ENCODE peak calls at places on chromosomes 1 and 21, in five cellular contexts. C is K562, V is astrocyte, Z is cardiac fibroblast, J is fibroblast of the aortic adventitia. U is an unnamed sample.

GRCh38 chr1:9111957-9112356 is 16.9 kb downstream of the GPR157 start:
- DNase-seq in V (no peak), Z (no peak), J (no peak), C (no peak), U (no peak)

GRCh38 chr1:17765444-17766411 is 10.6 kb downstream of the ACTL8 start:
- DNase-seq in V (peak; percentile 94), J (peak; percentile 94), C (no peak), Z (peak; percentile 78), U (no peak)

GRCh38 chr1:187264995-187265602 is 436.4 kb downstream of the PLA2G4A start:
- DNase-seq in J (peak; percentile 29), Z (peak; percentile 61), V (peak; percentile 58), C (no peak), U (peak; percentile 69)

GRCh38 chr1:94006604-94007003 is 97.4 kb upstream of the GCLM start:
- DNase-seq in J (no peak), V (no peak), Z (no peak), C (no peak), U (no peak)

GRCh38 chr1:226738421-226738994 is 574 bp downstream of the ITPKB start:
- DNase-seq in J (peak; percentile 37), Z (peak; percentile 41), C (no peak), V (no peak), U (peak; percentile 44)

GRCh38 chr1:100249155-100249536 is 488 bp downstream of the DBT start:
- DNase-seq in Z (no peak), V (no peak), J (peak; percentile 5), C (peak; percentile 15), U (no peak)

GRCh38 chr1:23166854-23167253 is 1.8 kb downstream of the LUZP1 start:
- DNase-seq in V (no peak), J (no peak), Z (peak; percentile 13), C (no peak), U (no peak)

GRCh38 chr1:155715777-155716176 is 26.9 kb downstream of the DAP3 start:
- DNase-seq in Z (no peak), V (no peak), C (no peak), J (no peak), U (no peak)

GRCh38 chr1:59994302-59995198 is 68.0 kb upstream of the CYP2J2 start:
- DNase-seq in Z (peak; percentile 50), C (no peak), V (peak; percentile 97), J (peak; percentile 90), U (no peak)

GRCh38 chr1:46798820-46799219 is at the start of gene CYP4B1:
- DNase-seq in C (no peak), Z (no peak), V (no peak), J (peak; percentile 25), U (no peak)

GRCh38 chr1:31064685-31065309 is 720 bp downstream of the PUM1 start:
- DNase-seq in C (no peak), V (peak; percentile 12), Z (peak; percentile 29), J (no peak), U (peak; percentile 5)

GRCh38 chr1:225963735-225964530 is 22.9 kb upstream of the LEFTY2 start:
- DNase-seq in V (no peak), J (no peak), C (no peak), Z (no peak), U (no peak)

GRCh38 chr1:114219247-114219872 is 65.7 kb upstream of the SYT6 start:
- DNase-seq in Z (peak; percentile 36), V (no peak), C (no peak), J (peak; percentile 35), U (no peak)

GRCh38 chr1:159014851-159015250 is 5.1 kb downstream of the IFI16 start:
- DNase-seq in C (no peak), J (no peak), Z (no peak), V (no peak), U (no peak)

GRCh38 chr1:244395965-244396364 is 55.7 kb downstream of the ADSS2 start:
- DNase-seq in J (no peak), V (no peak), Z (no peak), C (no peak), U (no peak)

GRCh38 chr1:232305020-232305419 is 324.9 kb downstream of the SIPA1L2 start:
- DNase-seq in Z (no peak), J (no peak), V (no peak), C (no peak), U (no peak)

GRCh38 chr1:37169743-37170275 is 135.5 kb upstream of the GRIK3 start:
- DNase-seq in Z (no peak), C (no peak), J (no peak), V (no peak), U (no peak)

GRCh38 chr1:37175666-37176215 is 141.4 kb upstream of the GRIK3 start:
- DNase-seq in J (no peak), C (no peak), V (no peak), Z (no peak), U (no peak)

GRCh38 chr1:37174876-37175275 is 140.6 kb upstream of the GRIK3 start:
- DNase-seq in J (no peak), V (no peak), C (no peak), Z (no peak), U (no peak)

GRCh38 chr1:37169241-37169640 is 134.9 kb upstream of the GRIK3 start:
- DNase-seq in C (no peak), Z (no peak), V (no peak), J (no peak), U (no peak)

DNA sequence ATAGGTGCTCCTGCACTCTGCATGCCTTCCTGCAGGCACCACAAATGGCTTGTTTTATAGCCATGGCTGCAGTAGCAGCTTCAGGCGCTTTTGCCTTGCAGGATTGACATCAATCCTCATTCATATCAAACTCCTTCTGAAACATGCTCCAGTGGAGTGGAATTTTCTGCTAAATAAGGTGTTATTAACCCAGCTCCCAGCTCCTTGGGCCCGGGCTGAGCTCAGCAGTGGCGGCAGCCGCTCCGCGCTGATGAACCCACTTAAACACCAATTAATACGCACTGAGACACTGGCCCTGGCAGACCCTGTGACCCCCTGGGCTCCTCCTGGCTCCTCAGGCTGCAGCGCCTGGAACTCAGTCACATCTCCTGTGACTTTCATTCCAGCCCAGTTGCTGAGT is 137.3 kb upstream of the GRIK3 start:
- DNase-seq in J (no peak), V (no peak), Z (no peak), C (no peak), U (no peak)
- H3K4me3 ChIP-seq in J (no peak overlapping the region), V (no peak overlapping the region), Z (no peak overlapping the region), C (no peak overlapping the region), U (no peak overlapping the region)

GRCh38 chr1:119647734-119648619 is at the start of gene ZNF697:
- DNase-seq in V (peak; percentile 96), J (peak; percentile 98), Z (peak; percentile 99), C (peak; percentile 88), U (peak; percentile 98)

GRCh38 chr1:119647228-119647733 is 785 bp downstream of the ZNF697 start:
- DNase-seq in Z (no peak), J (no peak), V (no peak), C (no peak), U (no peak)

GRCh38 chr1:119651133-119651532 is 3.1 kb upstream of the ZNF697 start:
- DNase-seq in J (no peak), Z (no peak), C (no peak), V (no peak), U (no peak)

GRCh38 chr1:119648620-119649004 is 546 bp upstream of the ZNF697 start:
- DNase-seq in C (no peak), V (no peak), J (no peak), Z (no peak), U (no peak)

GRCh38 chr1:119646521-119647227 is 1.4 kb downstream of the ZNF697 start:
- DNase-seq in V (peak; percentile 86), J (peak; percentile 49), C (peak; percentile 28), Z (peak; percentile 47), U (no peak)
- H3K4me3 ChIP-seq in V (peak overlapping the region; percentile 94), J (peak overlapping the region; percentile 94), C (peak overlapping the region; percentile 90), Z (peak overlapping the region; percentile 89), U (peak overlapping the region; percentile 91)

GRCh38 chr1:32927441-32927840 is 26.3 kb upstream of the TMEM54 start:
- DNase-seq in Z (no peak), V (no peak), C (no peak), J (no peak), U (no peak)

GRCh38 chr1:32925360-32926142 is 24.4 kb upstream of the TMEM54 start:
- DNase-seq in J (no peak), V (no peak), Z (peak; percentile 22), C (no peak), U (peak; percentile 20)

GRCh38 chr1:32928285-32928684 is 27.1 kb upstream of the TMEM54 start:
- DNase-seq in J (no peak), Z (no peak), V (no peak), C (no peak), U (no peak)

GRCh38 chr1:32924881-32925344 is 23.7 kb upstream of the TMEM54 start:
- DNase-seq in V (no peak), Z (no peak), J (no peak), C (peak; percentile 29), U (peak; percentile 34)

GRCh38 chr1:32926562-32926961 is 25.4 kb upstream of the TMEM54 start:
- DNase-seq in J (no peak), C (no peak), Z (no peak), V (no peak), U (no peak)
- H3K4me3 ChIP-seq in J (no peak overlapping the region), C (no peak overlapping the region), Z (no peak overlapping the region), V (no peak overlapping the region), U (no peak overlapping the region)

GRCh38 chr21:29193907-29194306 is 63.5 kb downstream of the MAP3K7CL start:
- DNase-seq in J (no peak), C (no peak), Z (no peak), V (no peak), U (no peak)
- H3K4me3 ChIP-seq in J (no peak overlapping the region), C (no peak overlapping the region), Z (no peak overlapping the region), V (no peak overlapping the region), U (no peak overlapping the region)

DNA sequence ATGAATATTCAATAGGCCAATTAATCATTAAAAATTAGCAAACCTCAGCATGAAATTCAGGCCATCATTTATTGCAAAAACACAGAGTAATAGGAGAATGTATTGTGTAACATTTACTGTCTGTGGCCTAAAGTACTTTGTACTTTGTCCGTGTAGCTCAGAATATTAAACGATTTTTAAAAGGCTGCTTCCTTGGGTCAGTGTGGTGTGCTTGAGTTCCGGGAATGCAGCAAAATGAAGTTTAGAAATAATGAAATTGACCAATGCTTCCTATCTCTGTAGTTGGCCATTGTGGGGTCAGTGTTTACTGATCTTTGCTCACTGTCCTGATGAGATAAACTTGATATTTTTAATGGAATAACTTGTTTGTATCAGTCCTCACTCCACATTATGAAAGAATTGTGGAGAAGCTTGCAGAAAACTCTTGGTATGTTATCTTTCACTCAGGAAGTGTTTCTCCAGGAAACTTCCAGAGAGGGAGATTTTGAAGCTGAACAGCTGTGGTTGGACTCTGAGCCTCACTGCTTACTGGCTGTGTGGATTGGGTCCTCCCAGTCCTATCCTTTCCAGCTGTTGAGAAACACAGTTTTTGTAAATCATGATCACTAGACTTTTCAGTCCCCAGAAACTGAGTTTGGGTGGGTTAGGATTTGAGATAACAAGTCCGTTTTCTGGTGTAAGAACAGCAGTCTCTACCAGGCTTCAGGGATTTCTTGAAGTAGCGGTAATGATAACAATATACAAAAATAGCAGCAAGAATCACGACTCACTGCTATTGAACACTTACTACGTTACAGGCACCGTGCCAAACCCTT is 19.2 kb upstream of the MTARC1 start:
- DNase-seq in V (no peak), Z (peak; percentile 89), C (no peak), J (peak; percentile 82), U (no peak)
- H3K4me3 ChIP-seq in V (no peak overlapping the region), Z (no peak overlapping the region), C (no peak overlapping the region), J (no peak overlapping the region), U (no peak overlapping the region)

GRCh38 chr1:170303034-170303433 is 157.3 kb downstream of the NTMT2 start:
- DNase-seq in C (no peak), V (no peak), Z (no peak), J (peak; percentile 52), U (no peak)
- H3K4me3 ChIP-seq in C (no peak overlapping the region), V (no peak overlapping the region), Z (no peak overlapping the region), J (no peak overlapping the region), U (no peak overlapping the region)